ENCODE peak calls at places on chromosomes 1 and 21, in ten cellular contexts. L is CD8-positive, alpha-beta memory T cell; O is stomach; I is naive thymus-derived CD4-positive, alpha-beta T cell; Z is SJSA1; W is psoas muscle; K is colonic mucosa; N is OCI-LY7; A is GM23338; C is uterus. E is an unnamed sample.

GRCh38 chr1:51088474-51088873 is 13.6 kb upstream of the C1orf185 start:
- DNase-seq in L (no peak), O (no peak), I (no peak), Z (no peak), W (no peak), K (no peak), N (no peak), A (no peak), C (no peak), E (no peak)

GRCh38 chr21:45938453-45938755 is 43.2 kb upstream of the COL6A1 start:
- DNase-seq in L (no peak), O (no peak), I (no peak), Z (no peak), W (no peak), K (no peak), N (no peak), A (no peak), C (no peak), E (no peak)

GRCh38 chr1:9126511-9126910 is 2.4 kb downstream of the GPR157 start:
- DNase-seq in L (no peak), O (no peak), I (no peak), Z (no peak), W (no peak), K (no peak), N (no peak), A (no peak), C (no peak), E (no peak)

GRCh38 chr1:51916587-51917405 is 38.3 kb upstream of the NRDC start:
- DNase-seq in L (no peak), O (no peak), I (no peak), Z (no peak), W (no peak), K (no peak), N (no peak), A (no peak), C (no peak), E (no peak)

GRCh38 chr1:110225212-110225611 is 15.1 kb downstream of the KCNC4 start:
- DNase-seq in L (no peak), O (no peak), I (no peak), Z (no peak), W (no peak), K (no peak), N (no peak), A (no peak), C (no peak), E (no peak)

GRCh38 chr1:152436593-152437338 is 22.7 kb upstream of the CRNN start:
- DNase-seq in L (no peak), O (no peak), I (no peak), Z (peak; percentile 64), W (no peak), K (no peak), N (no peak), A (no peak), C (no peak), E (no peak)

GRCh38 chr1:58699011-58699762 is 675 bp downstream of the MYSM1 start:
- DNase-seq in L (no peak), O (no peak), I (no peak), Z (no peak), W (no peak), K (peak; percentile 27), N (no peak), A (no peak), C (no peak), E (no peak)

GRCh38 chr1:145996433-145997155 is at the start of gene TXNIP:
- DNase-seq in L (peak; percentile 86), O (peak; percentile 99), I (peak; percentile 66), Z (peak; percentile 98), W (peak; percentile 100), K (peak; percentile 99), N (peak; percentile 95), A (peak; percentile 99), C (peak; percentile 99), E (peak; percentile 99)

GRCh38 chr21:42495027-42495426 is 997 bp downstream of the RSPH1 start:
- DNase-seq in L (no peak), O (no peak), I (no peak), Z (peak; percentile 20), W (no peak), K (no peak), N (no peak), A (no peak), C (no peak), E (peak; percentile 26)

GRCh38 chr1:9078035-9078948 is 8.9 kb upstream of the SLC2A5 start:
- DNase-seq in L (no peak), O (no peak), I (no peak), Z (no peak), W (no peak), K (no peak), N (peak; percentile 63), A (no peak), C (no peak), E (no peak)

GRCh38 chr1:241553886-241554592 is 21.9 kb downstream of the KMO start:
- DNase-seq in L (no peak), O (no peak), I (no peak), Z (no peak), W (no peak), K (no peak), N (no peak), A (no peak), C (no peak), E (no peak)

GRCh38 chr1:3543076-3544049 is 67.9 kb downstream of the MEGF6 start:
- DNase-seq in L (no peak), O (no peak), I (no peak), Z (peak; percentile 83), W (no peak), K (peak; percentile 27), N (no peak), A (no peak), C (peak; percentile 35), E (no peak)

GRCh38 chr1:162541619-162542141 is 19.8 kb upstream of the UAP1 start:
- DNase-seq in L (no peak), O (no peak), I (no peak), Z (peak; percentile 84), W (no peak), K (no peak), N (no peak), A (no peak), C (peak; percentile 83), E (no peak)
- H3K27ac ChIP-seq in L (no peak overlapping the region), O (peak overlapping the region; percentile 62), I (no peak overlapping the region), Z (peak overlapping the region; percentile 78), W (no peak overlapping the region), K (peak overlapping the region; percentile 22), N (no peak overlapping the region), A (no peak overlapping the region), C (peak overlapping the region; percentile 63), E (no peak overlapping the region)

GRCh38 chr21:17501107-17502006 is 11.5 kb upstream of the CXADR start:
- DNase-seq in L (no peak), O (no peak), I (no peak), Z (no peak), W (no peak), K (peak; percentile 38), N (no peak), A (no peak), C (no peak), E (no peak)

GRCh38 chr21:17494051-17494450 is 18.8 kb upstream of the CXADR start:
- DNase-seq in L (no peak), O (no peak), I (no peak), Z (no peak), W (no peak), K (no peak), N (no peak), A (no peak), C (no peak), E (no peak)

GRCh38 chr21:17495680-17496079 is 17.2 kb upstream of the CXADR start:
- DNase-seq in L (no peak), O (no peak), I (no peak), Z (no peak), W (no peak), K (no peak), N (no peak), A (no peak), C (no peak), E (no peak)

GRCh38 chr21:17497345-17497744 is 15.5 kb upstream of the CXADR start:
- DNase-seq in L (no peak), O (no peak), I (no peak), Z (no peak), W (no peak), K (no peak), N (no peak), A (no peak), C (no peak), E (no peak)

DNA sequence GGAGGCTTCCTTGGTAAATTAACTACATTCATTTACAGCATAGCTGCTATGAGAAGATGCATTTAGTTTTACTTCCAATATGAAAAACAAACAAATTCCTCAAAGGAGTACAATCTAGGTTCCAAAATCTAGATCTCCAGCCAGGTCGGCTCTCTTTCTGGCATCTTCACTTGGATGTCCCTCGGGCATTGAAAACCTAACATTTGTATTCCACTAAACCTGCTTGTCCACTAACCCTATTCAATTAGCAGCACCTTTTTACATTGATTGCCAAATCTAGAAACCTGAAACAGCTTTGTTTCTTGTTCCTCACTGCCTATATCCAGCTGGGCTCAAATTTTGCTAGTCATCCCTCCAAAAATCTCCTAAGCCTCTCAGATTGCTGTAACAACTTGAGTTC is 14.3 kb upstream of the CXADR start:
- DNase-seq in L (no peak), O (no peak), I (no peak), Z (no peak), W (no peak), K (no peak), N (no peak), A (no peak), C (no peak), E (no peak)
- H3K4me1 ChIP-seq in L (no peaks in the 10 kb centered on the region), O (no peaks in the 10 kb centered on the region), I (no peaks in the 10 kb centered on the region), Z (no peaks in the 10 kb centered on the region), W (no peaks in the 10 kb centered on the region), K (no peaks in the 10 kb centered on the region), N (peaks cover 6% of the 10 kb centered on the region), A (no peaks in the 10 kb centered on the region), C (no peaks in the 10 kb centered on the region), E (peaks cover 3% of the 10 kb centered on the region)

DNA sequence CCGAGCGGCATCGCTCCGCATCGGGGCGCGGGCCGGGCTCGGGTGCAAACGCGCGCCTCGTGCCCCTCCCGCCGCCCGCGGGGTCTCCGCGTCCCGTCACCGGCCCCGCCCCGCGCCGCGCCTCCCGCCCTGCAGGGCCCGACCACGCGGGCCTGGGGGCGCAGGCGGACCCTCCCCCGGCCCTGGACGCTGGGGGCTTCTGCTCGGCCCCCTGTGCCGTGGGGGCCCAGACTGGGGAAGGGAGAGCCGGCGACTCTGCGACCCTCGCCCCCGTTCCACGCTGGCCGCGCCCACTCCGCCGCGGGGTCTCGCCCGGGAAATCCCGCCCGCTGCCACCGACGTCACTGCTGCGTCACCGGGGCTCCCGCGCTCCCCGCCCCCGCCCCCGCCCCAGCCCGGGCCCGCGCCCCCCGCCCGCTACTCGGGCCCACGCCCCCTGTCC is at the start of gene GNG4:
- DNase-seq in L (no peak), O (no peak), I (no peak), Z (no peak), W (no peak), K (no peak), N (no peak), A (peak; percentile 75), C (no peak), E (peak; percentile 30)
- H3K27ac ChIP-seq in L (no peak within 1 kb of the TSS), O (peak within 1 kb of the TSS; percentile 62), I (no peak within 1 kb of the TSS), Z (no peak within 1 kb of the TSS), W (no peak within 1 kb of the TSS), K (no peak within 1 kb of the TSS), N (no peak within 1 kb of the TSS), A (peak within 1 kb of the TSS; percentile 93), C (peak within 1 kb of the TSS; percentile 54), E (no peak within 1 kb of the TSS)

DNA sequence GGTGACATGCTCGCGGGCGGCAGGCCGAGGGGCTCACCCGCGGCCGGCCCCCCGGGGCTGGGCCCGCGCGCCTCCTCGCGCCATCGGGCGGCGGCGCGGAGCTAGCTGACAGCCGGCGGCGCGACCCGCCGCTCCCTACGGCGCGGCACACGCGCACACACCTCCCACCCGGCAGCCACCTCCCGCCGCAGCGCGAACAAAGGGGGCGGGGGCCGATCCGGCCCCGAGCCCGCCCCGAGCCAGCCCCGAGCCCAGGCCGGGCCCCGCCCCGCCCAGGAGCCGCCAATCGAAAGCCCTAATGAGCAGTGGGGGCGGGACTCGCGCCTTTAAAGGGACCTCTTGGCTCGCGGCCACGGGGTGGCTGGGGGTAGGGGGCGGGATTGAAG is at the start of gene KIF21B:
- DNase-seq in L (peak; percentile 91), O (peak; percentile 88), I (peak; percentile 90), Z (peak; percentile 79), W (peak; percentile 89), K (peak; percentile 90), N (peak; percentile 92), A (peak; percentile 96), C (peak; percentile 62), E (peak; percentile 91)
- H3K4me1 ChIP-seq in L (peaks cover 59% of the 10 kb centered on the region), O (peaks cover 55% of the 10 kb centered on the region), I (peaks cover 59% of the 10 kb centered on the region), Z (peaks cover 29% of the 10 kb centered on the region), W (peaks cover 18% of the 10 kb centered on the region), K (peaks cover 22% of the 10 kb centered on the region), N (peaks cover 83% of the 10 kb centered on the region), A (peaks cover 64% of the 10 kb centered on the region), C (peaks cover 10% of the 10 kb centered on the region), E (peaks cover 4% of the 10 kb centered on the region)

E was measured in pancreas.